ENCODE peak calls at places on chromosomes 1 and 21, in four cellular contexts. C is A549, Q is HepG2, E is K562. L is an unnamed sample.

GRCh38 chr1:100100202-100100601 is 32.5 kb downstream of the SASS6 start:
- ATAC-seq in C (no peak), Q (no peak), E (peak; percentile 64), L (no peak)

GRCh38 chr1:228920791-228921190 is 185.5 kb downstream of the RHOU start:
- ATAC-seq in C (no peak), Q (no peak), E (no peak), L (peak; percentile 20)

GRCh38 chr1:42315500-42315899 is 19.5 kb downstream of the FOXJ3 start:
- ATAC-seq in C (no peak), Q (peak; percentile 80), E (no peak), L (no peak)

GRCh38 chr21:45114072-45114471 is 39.7 kb downstream of the ADARB1 start:
- ATAC-seq in C (no peak), Q (no peak), E (no peak), L (peak; percentile 33)

GRCh38 chr1:225460021-225460736 is 32.3 kb upstream of the LBR start:
- ATAC-seq in C (peak; percentile 48), Q (peak; percentile 31), E (peak; percentile 24), L (no peak)

GRCh38 chr1:89670168-89670567 is 37.2 kb downstream of the LRRC8C start:
- ATAC-seq in C (no peak), Q (no peak), E (no peak), L (no peak)

GRCh38 chr1:113760102-113760804 is 967 bp upstream of the PHTF1 start:
- ATAC-seq in C (no peak), Q (no peak), E (no peak), L (no peak)

GRCh38 chr1:113557176-113557575 is 166.9 kb downstream of the MAGI3 start:
- ATAC-seq in C (no peak), Q (no peak), E (no peak), L (no peak)

GRCh38 chr1:246782120-246782900 is 58.1 kb downstream of the SCCPDH start:
- ATAC-seq in C (no peak), Q (peak; percentile 70), E (peak; percentile 42), L (peak; percentile 48)

GRCh38 chr1:116908266-116908665 is 1.4 kb upstream of the PTGFRN start:
- ATAC-seq in C (no peak), Q (no peak), E (no peak), L (no peak)

GRCh38 chr1:246265481-246265880 is 241.6 kb downstream of the SMYD3 start:
- ATAC-seq in C (no peak), Q (no peak), E (no peak), L (no peak)

GRCh38 chr1:5755552-5756125 is 236.6 kb downstream of the NPHP4 start:
- ATAC-seq in C (no peak), Q (no peak), E (no peak), L (no peak)

GRCh38 chr1:5756434-5757176 is 235.6 kb downstream of the NPHP4 start:
- ATAC-seq in C (no peak), Q (no peak), E (no peak), L (no peak)

GRCh38 chr1:5757177-5757820 is 234.9 kb downstream of the NPHP4 start:
- ATAC-seq in C (no peak), Q (no peak), E (no peak), L (no peak)

GRCh38 chr1:5758859-5759578 is 233.2 kb downstream of the NPHP4 start:
- ATAC-seq in C (no peak), Q (no peak), E (no peak), L (no peak)

GRCh38 chr1:5758000-5758858 is 234.0 kb downstream of the NPHP4 start:
- ATAC-seq in C (no peak), Q (no peak), E (peak; percentile 27), L (no peak)
- TF ChIP-seq EP300 in C (no peak), Q (no peak), E (no peak), L (no peak)

GRCh38 chr1:16498573-16499359 is 15.3 kb downstream of the RNU1-1 start:
- ATAC-seq in C (peak; percentile 94), Q (peak; percentile 89), E (peak; percentile 98), L (peak; percentile 94)
- TF ChIP-seq POLR2A in C (peak; percentile 8), Q (no peak), E (peak; percentile 41), L (peak; percentile 54)

GRCh38 chr1:151944110-151944858 is 35.0 kb upstream of the THEM4 start:
- ATAC-seq in C (peak; percentile 2), Q (no peak), E (no peak), L (peak; percentile 62)

GRCh38 chr1:151944859-151945575 is 35.7 kb upstream of the THEM4 start:
- ATAC-seq in C (peak; percentile 30), Q (no peak), E (no peak), L (no peak)

GRCh38 chr1:151946366-151946764 is 37.1 kb upstream of the THEM4 start:
- ATAC-seq in C (peak; percentile 25), Q (no peak), E (no peak), L (no peak)

GRCh38 chr1:151947140-151947539 is 37.8 kb upstream of the THEM4 start:
- ATAC-seq in C (no peak), Q (no peak), E (no peak), L (no peak)

DNA sequence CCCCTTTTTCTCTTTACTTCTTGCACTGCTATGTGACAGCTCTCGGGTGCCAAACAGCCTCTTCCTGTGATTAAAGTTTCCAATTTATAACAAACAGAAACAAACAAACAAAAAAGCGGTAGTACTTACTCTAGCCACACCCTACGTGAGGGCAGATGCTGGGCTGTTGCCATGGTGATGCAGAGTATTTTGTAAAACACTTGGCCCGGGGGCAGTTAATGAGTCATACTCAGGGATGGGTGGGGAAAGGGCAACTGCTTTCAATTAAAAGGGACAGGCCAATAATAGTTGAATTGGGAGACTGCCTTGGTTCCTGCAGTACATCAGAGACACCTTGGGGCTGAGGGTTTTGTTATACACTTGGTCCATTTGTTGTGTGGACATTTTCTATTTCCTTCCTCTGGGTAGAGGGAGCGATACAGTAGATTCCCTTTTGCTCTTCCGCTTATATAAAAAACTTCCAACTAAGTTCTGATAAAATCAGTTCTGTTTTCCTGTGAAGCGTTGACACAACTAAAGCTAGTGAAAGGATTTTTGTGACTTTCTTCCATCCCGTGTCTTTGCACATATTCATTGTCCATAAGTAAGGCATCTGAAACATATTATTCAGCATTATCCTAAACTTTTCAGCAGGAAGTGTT is 36.5 kb upstream of the THEM4 start:
- ATAC-seq in C (peak; percentile 83), Q (no peak), E (peak; percentile 91), L (peak; percentile 89)
- TF ChIP-seq CTCF in C (no peak), Q (no peak), E (no peak), L (peak; percentile 26)

DNA sequence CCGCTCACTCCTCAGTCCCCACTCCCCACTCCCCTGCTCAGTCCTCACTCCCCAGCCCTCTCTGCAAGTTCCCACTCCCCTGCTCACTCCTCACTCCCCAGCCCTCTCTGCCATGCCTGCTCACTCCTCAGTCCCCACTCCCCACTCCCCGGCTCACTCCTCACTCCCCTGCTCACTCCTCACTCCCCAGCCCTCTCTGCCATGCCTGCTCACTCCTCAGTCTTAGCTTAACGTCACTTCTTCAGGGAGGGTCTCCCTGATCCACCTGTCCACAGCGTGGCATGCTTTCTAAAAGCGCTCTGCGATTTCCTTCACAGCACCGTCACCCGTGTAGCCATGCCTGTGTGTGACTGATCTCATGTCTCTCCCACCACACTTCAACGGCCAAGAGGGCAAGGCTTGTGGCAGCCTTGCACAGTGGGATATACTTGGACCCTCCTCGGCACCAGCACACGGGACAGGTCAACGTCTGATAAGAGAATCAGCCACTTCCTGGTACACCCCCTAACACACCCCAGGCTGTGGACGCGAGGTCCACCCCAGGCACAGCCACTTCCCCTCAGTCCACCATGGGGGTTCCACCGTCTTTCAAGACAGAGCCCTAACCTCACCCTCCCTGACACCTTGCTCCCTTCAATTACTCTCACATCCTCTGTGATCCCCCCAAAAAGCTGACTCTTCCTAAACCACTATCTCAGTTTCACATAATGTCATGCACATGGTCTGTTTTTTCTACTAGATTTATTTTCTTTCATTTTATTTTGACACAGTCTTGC is 14.0 kb downstream of the PRDM15 start:
- ATAC-seq in C (no peak), Q (no peak), E (peak; percentile 80), L (no peak)
- TF ChIP-seq EP300 in C (no peak), Q (no peak), E (no peak), L (no peak)

DNA sequence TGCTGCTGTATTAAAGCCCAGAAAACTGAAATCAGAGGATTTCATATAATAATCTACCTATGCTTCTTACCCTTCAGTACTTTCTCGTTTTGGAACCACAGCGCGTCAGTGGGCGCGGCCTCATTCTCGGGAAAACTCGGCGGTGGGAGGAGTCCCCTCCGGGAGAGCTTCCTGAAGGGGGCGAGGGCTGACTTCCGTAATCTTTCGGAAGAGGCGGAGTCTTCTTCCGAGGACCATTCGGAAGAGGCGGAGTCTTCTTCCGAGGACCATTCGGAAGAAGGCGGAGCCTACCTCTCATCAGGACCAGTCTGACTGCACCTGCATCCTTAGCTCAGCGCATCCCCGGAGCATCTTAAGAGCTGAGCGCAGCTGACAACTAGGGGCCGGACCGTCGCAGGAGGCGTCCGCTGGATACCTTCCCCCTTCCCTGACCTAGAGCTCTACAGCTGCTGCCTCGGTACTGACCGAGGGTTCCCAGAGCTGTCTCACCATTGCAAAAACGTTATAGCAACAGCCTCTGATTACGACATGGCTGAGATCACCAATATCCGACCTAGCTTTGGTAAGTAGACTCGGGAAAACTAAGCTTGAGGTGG is at the start of gene SYT11:
- ATAC-seq in C (peak; percentile 89), Q (peak; percentile 83), E (peak; percentile 89), L (peak; percentile 91)
- TF ChIP-seq POLR2A in C (no peak), Q (no peak), E (peak; percentile 53), L (no peak)

GRCh38 chr1:160777486-160778089 is 18.4 kb upstream of the LY9 start:
- ATAC-seq in C (peak; percentile 77), Q (peak; percentile 67), E (peak; percentile 88), L (no peak)
- TF ChIP-seq CTCF in C (peak; percentile 39), Q (peak; percentile 60), E (peak; percentile 74), L (no peak)

GRCh38 chr1:1614954-1615255 is 395 bp upstream of the MIB2 start:
- ATAC-seq in C (no peak), Q (no peak), E (no peak), L (no peak)

GRCh38 chr1:1616838-1617237 is 1.5 kb downstream of the MIB2 start:
- ATAC-seq in C (no peak), Q (no peak), E (no peak), L (no peak)

GRCh38 chr1:1616045-1616821 is 933 bp downstream of the MIB2 start:
- ATAC-seq in C (no peak), Q (peak; percentile 1), E (peak; percentile 6), L (peak; percentile 25)

GRCh38 chr1:1614204-1614953 is 921 bp upstream of the MIB2 start:
- ATAC-seq in C (peak; percentile 5), Q (peak; percentile 17), E (peak; percentile 14), L (no peak)

DNA sequence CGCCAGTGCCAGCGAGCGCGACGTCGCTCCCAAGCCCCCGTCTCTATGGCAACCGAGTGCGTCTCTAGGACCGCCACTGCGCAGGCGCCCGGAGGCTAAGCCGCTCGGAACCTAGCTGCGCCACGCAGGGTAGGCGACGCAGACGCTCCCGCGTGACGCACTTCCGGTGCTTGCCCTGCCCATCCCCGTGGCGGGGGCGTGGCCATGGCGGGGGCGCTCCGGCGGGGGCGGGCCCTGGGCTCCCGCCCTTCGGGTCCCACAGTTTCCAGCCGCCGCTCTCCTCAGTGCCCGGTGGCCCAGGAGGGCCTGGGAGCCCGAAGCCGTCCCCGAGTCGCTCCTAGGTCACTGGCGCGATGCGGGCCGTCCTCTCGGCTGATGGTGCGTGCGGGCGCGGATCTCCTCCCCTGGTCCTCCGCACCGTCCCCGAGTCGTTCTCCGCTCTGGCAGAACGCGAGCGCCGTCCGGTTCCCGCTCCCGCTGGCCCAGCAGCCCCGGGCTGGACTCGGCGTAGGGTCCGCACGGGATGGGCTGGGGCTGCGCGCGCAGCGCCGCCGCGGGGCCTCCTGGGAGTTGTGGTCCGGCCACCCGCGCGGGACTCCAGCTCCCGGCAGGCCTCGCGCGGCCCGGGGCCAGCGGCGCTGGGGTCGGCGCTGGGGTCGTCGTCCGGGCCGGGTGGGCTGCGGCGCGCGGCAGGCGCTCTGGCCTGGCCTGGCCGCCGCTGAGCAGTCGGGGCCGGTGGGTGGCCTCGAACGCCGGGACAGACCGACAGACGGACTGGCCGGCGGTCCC is at the start of gene MIB2:
- ATAC-seq in C (peak; percentile 91), Q (peak; percentile 85), E (peak; percentile 92), L (peak; percentile 95)
- TF ChIP-seq EP300 in C (no peak), Q (no peak), E (peak; percentile 22), L (no peak)

GRCh38 chr1:78283691-78284090 is 207.1 kb upstream of the PTGFR start:
- ATAC-seq in C (no peak), Q (no peak), E (no peak), L (no peak)
- TF ChIP-seq POLR2A in C (no peak), Q (no peak), E (no peak), L (no peak)